ENCODE peak calls at places on chromosomes 1 and 21, in five cellular contexts. P, F, B, S and T are unnamed samples.

GRCh38 chr1:18530567-18531502 is 50.1 kb downstream of the KLHDC7A start:
- DNase-seq in P (no peak), F (no peak), B (no peak), S (no peak), T (no peak)

GRCh38 chr21:21921410-21922232 is 923.4 kb downstream of the NCAM2 start:
- DNase-seq in P (no peak), F (no peak), B (no peak), S (no peak), T (peak; percentile 37)

GRCh38 chr1:17010601-17011438 is 908 bp downstream of the ATP13A2 start:
- DNase-seq in P (no peak), F (no peak), B (no peak), S (peak; percentile 67), T (peak; percentile 47)

GRCh38 chr1:178030452-178030851 is 60.6 kb upstream of the SEC16B start:
- DNase-seq in P (no peak), F (no peak), B (no peak), S (no peak), T (no peak)

GRCh38 chr1:46489638-46490602 is at the start of gene DMBX1:
- DNase-seq in P (no peak), F (no peak), B (no peak), S (peak; percentile 73), T (peak; percentile 29)

GRCh38 chr1:93641527-93641926 is 40.1 kb downstream of the BCAR3 start:
- DNase-seq in P (no peak), F (no peak), B (no peak), S (no peak), T (peak; percentile 38)

GRCh38 chr1:206776239-206776638 is 3.9 kb upstream of the IL10 start:
- DNase-seq in P (no peak), F (no peak), B (no peak), S (no peak), T (peak; percentile 53)

GRCh38 chr1:111364690-111365089 is 62.8 kb downstream of the OVGP1 start:
- DNase-seq in P (no peak), F (no peak), B (no peak), S (no peak), T (peak; percentile 3)

GRCh38 chr1:33346921-33347649 is 26.2 kb upstream of the A3GALT2 start:
- DNase-seq in P (no peak), F (no peak), B (no peak), S (no peak), T (peak; percentile 93)

GRCh38 chr1:12143631-12144155 is 23.1 kb upstream of the TNFRSF1B start:
- DNase-seq in P (peak; percentile 84), F (peak; percentile 48), B (no peak), S (no peak), T (peak; percentile 98)